ENCODE peak calls at places on chromosomes 1 and 21, in five cellular contexts. A is endothelial cell; J is activated naive CD4-positive, alpha-beta T cell; F is mesendoderm; N is epithelial cell of prostate. C is an unnamed sample.

GRCh38 chr1:8342325-8342724 is 24.4 kb downstream of the SLC45A1 start:
- DNase-seq in F (no peak), N (no peak), J (no peak), A (no peak), C (no peak)

GRCh38 chr1:29497395-29498125 is 261.2 kb downstream of the PTPRU start:
- DNase-seq in N (no peak), F (no peak), J (no peak), A (no peak), C (no peak)

GRCh38 chr1:234500269-234500668 is 21.3 kb upstream of the TARBP1 start:
- DNase-seq in J (no peak), F (no peak), N (no peak), A (no peak), C (no peak)

GRCh38 chr1:210653771-210654170 is 325.1 kb downstream of the HHAT start:
- DNase-seq in J (no peak), F (peak), N (no peak), A (no peak), C (no peak)

GRCh38 chr1:117046781-117047180 is 13.3 kb upstream of the TTF2 start:
- DNase-seq in N (no peak), A (no peak), F (no peak), J (no peak), C (no peak)

GRCh38 chr1:23019851-23020625 is 770 bp downstream of the KDM1A start:
- DNase-seq in A (peak), N (no peak), J (peak), F (peak), C (no peak)

GRCh38 chr1:16918371-16918770 is 3.4 kb upstream of the CROCC start:
- DNase-seq in A (no peak), F (no peak), N (no peak), J (no peak), C (no peak)

GRCh38 chr1:21622466-21623315 is 46.5 kb downstream of the RAP1GAP start:
- DNase-seq in F (no peak), A (peak), N (no peak), J (no peak), C (no peak)

GRCh38 chr1:95146637-95147036 is 29.5 kb downstream of the TLCD4 start:
- DNase-seq in F (no peak), A (no peak), J (no peak), N (no peak), C (no peak)

GRCh38 chr1:198601936-198602889 is 36.6 kb upstream of the PTPRC start:
- DNase-seq in J (no peak), A (no peak), F (no peak), N (no peak), C (no peak)

GRCh38 chr21:38822754-38823374 is 17.1 kb downstream of the ETS2 start:
- DNase-seq in J (no peak), N (no peak), F (no peak), A (no peak), C (no peak)

GRCh38 chr1:204206121-204206520 is 7.7 kb downstream of the GOLT1A start:
- DNase-seq in A (no peak), N (no peak), F (no peak), J (no peak), C (no peak)

GRCh38 chr1:193058529-193059281 is 455 bp downstream of the UCHL5 start:
- DNase-seq in A (peak), J (peak), F (peak), N (no peak), C (peak)

GRCh38 chr1:6464514-6464836 is 1.5 kb downstream of the TNFRSF25 start:
- DNase-seq in A (no peak), N (no peak), F (no peak), J (no peak), C (no peak)

GRCh38 chr1:224430511-224431113 is 4.0 kb downstream of the WDR26 start:
- DNase-seq in N (no peak), J (no peak), F (peak), A (no peak), C (peak)

GRCh38 chr1:38140025-38140487 is 93.5 kb upstream of the POU3F1 start:
- DNase-seq in A (no peak), J (no peak), F (peak), N (no peak), C (no peak)

GRCh38 chr1:160133990-160134770 is 17.2 kb upstream of the ATP1A4 start:
- DNase-seq in J (no peak), F (no peak), N (no peak), A (no peak), C (no peak)

GRCh38 chr1:17755120-17755519 is at the start of gene ACTL8:
- DNase-seq in N (no peak), A (peak), F (no peak), J (no peak), C (no peak)

GRCh38 chr1:1421907-1422464 is 910 bp upstream of the ANKRD65 start:
- DNase-seq in A (no peak), F (no peak), N (no peak), J (no peak), C (no peak)

GRCh38 chr1:204095248-204095640 is 22.3 kb downstream of the SOX13 start:
- DNase-seq in A (no peak), J (no peak), N (no peak), F (no peak), C (no peak)

GRCh38 chr1:67201891-67202290 is 35.6 kb downstream of the IL23R start:
- DNase-seq in A (no peak), F (no peak), N (no peak), J (no peak), C (no peak)

GRCh38 chr21:42499430-42500106 is 3.5 kb upstream of the RSPH1 start:
- DNase-seq in F (peak), N (no peak), J (no peak), A (no peak), C (no peak)

GRCh38 chr1:27539901-27540861 is 50.2 kb upstream of the WASF2 start:
- DNase-seq in F (peak), J (no peak), N (no peak), A (no peak), C (peak)

GRCh38 chr1:223248787-223249175 is 105.7 kb upstream of the TLR5 start:
- DNase-seq in N (no peak), J (no peak), A (no peak), F (no peak), C (no peak)

GRCh38 chr1:65213271-65213905 is 65.4 kb downstream of the AK4 start:
- DNase-seq in N (no peak), J (no peak), A (no peak), F (no peak), C (no peak)